ENCODE peak calls at places on chromosomes 3 and 15, in five cellular contexts. One of them, this sample, is unnamed.
A peak's percentile ranks its signal among the peaks of the same experiment; 100 is the strongest.

GRCh38 chr3:72152551-72153476 is 367.9 kb upstream of the PROK2 start:
- DNase-seq in H1: no peak
- DNase-seq in HCT116: peak; percentile 21
- DNase-seq in A549: peak; percentile 17
- DNase-seq in spleen: no peak
- DNase-seq in this sample: peak; percentile 89

GRCh38 chr3:169118666-169119370 is 544.7 kb downstream of the MECOM start:
- DNase-seq in A549: no peak
- DNase-seq in H1: no peak
- DNase-seq in HCT116: no peak
- DNase-seq in spleen: no peak
- DNase-seq in this sample: no peak

GRCh38 chr3:134803051-134803505 is 8.0 kb downstream of the EPHB1 start:
- DNase-seq in H1: no peak
- DNase-seq in A549: no peak
- DNase-seq in spleen: no peak
- DNase-seq in HCT116: no peak
- DNase-seq in this sample: no peak

GRCh38 chr3:138034918-138035317 is 25.0 kb downstream of the CLDN18 start:
- DNase-seq in HCT116: no peak
- DNase-seq in spleen: no peak
- DNase-seq in A549: no peak
- DNase-seq in H1: no peak
- DNase-seq in this sample: no peak

GRCh38 chr15:69573815-69574472 is 121.3 kb downstream of the RPLP1 start:
- DNase-seq in H1: no peak
- DNase-seq in spleen: no peak
- DNase-seq in A549: no peak
- DNase-seq in HCT116: no peak
- DNase-seq in this sample: no peak

GRCh38 chr3:194084284-194084683 is 51.7 kb upstream of the HES1 start:
- DNase-seq in H1: no peak
- DNase-seq in A549: no peak
- DNase-seq in spleen: no peak
- DNase-seq in HCT116: no peak
- DNase-seq in this sample: no peak

GRCh38 chr15:28098766-28099554 is at the start of gene OCA2:
- DNase-seq in HCT116: no peak
- DNase-seq in A549: peak; percentile 40
- DNase-seq in spleen: peak; percentile 81
- DNase-seq in H1: no peak
- DNase-seq in this sample: peak; percentile 90

GRCh38 chr3:129597087-129597791 is 9.2 kb downstream of the PLXND1 start:
- DNase-seq in spleen: no peak
- DNase-seq in H1: no peak
- DNase-seq in HCT116: no peak
- DNase-seq in A549: no peak
- DNase-seq in this sample: peak; percentile 54

GRCh38 chr15:40937762-40938529 is 8.8 kb downstream of the DLL4 start:
- DNase-seq in spleen: no peak
- DNase-seq in H1: no peak
- DNase-seq in HCT116: peak; percentile 64
- DNase-seq in A549: peak; percentile 92
- DNase-seq in this sample: peak; percentile 70

GRCh38 chr3:167862104-167862785 is 126.7 kb downstream of the SERPINI1 start:
- DNase-seq in HCT116: no peak
- DNase-seq in spleen: no peak
- DNase-seq in A549: no peak
- DNase-seq in H1: no peak
- DNase-seq in this sample: no peak

GRCh38 chr3:114442251-114442650 is 148.4 kb downstream of the TIGIT start:
- DNase-seq in spleen: no peak
- DNase-seq in H1: no peak
- DNase-seq in A549: no peak
- DNase-seq in HCT116: no peak
- DNase-seq in this sample: no peak

GRCh38 chr3:75136100-75136897 is 521.8 kb upstream of the CNTN3 start:
- DNase-seq in HCT116: no peak
- DNase-seq in H1: no peak
- DNase-seq in spleen: no peak
- DNase-seq in A549: no peak
- DNase-seq in this sample: no peak

GRCh38 chr3:47722859-47723258 is 58.8 kb downstream of the SMARCC1 start:
- DNase-seq in H1: no peak
- DNase-seq in A549: no peak
- DNase-seq in HCT116: no peak
- DNase-seq in spleen: no peak
- DNase-seq in this sample: no peak

GRCh38 chr3:22608721-22609120 is 594.4 kb upstream of the UBE2E2 start:
- DNase-seq in A549: no peak
- DNase-seq in H1: no peak
- DNase-seq in HCT116: no peak
- DNase-seq in spleen: no peak
- DNase-seq in this sample: no peak

GRCh38 chr3:177523072-177523675 is 325.9 kb upstream of the TBL1XR1 start:
- DNase-seq in H1: no peak
- DNase-seq in spleen: no peak
- DNase-seq in A549: no peak
- DNase-seq in HCT116: no peak
- DNase-seq in this sample: no peak

GRCh38 chr3:64484289-64484992 is 203.4 kb downstream of the ADAMTS9 start:
- DNase-seq in A549: peak; percentile 51
- DNase-seq in HCT116: peak; percentile 54
- DNase-seq in spleen: peak; percentile 83
- DNase-seq in H1: peak; percentile 73
- DNase-seq in this sample: peak; percentile 87

GRCh38 chr3:52055537-52056351 is 627 bp downstream of the DUSP7 start:
- DNase-seq in H1: no peak
- DNase-seq in spleen: peak; percentile 93
- DNase-seq in A549: peak; percentile 23
- DNase-seq in HCT116: no peak
- DNase-seq in this sample: no peak

GRCh38 chr15:31262901-31263671 is 63.5 kb upstream of the KLF13 start:
- DNase-seq in spleen: peak; percentile 89
- DNase-seq in HCT116: no peak
- DNase-seq in A549: no peak
- DNase-seq in H1: no peak
- DNase-seq in this sample: peak; percentile 21

GRCh38 chr3:104437131-104437750 is 929.5 kb upstream of the ALCAM start:
- DNase-seq in spleen: no peak
- DNase-seq in HCT116: peak; percentile 38
- DNase-seq in A549: peak; percentile 1
- DNase-seq in H1: no peak
- DNase-seq in this sample: no peak

GRCh38 chr3:164940737-164941136 is 137.6 kb downstream of the SI start:
- DNase-seq in H1: no peak
- DNase-seq in A549: no peak
- DNase-seq in HCT116: no peak
- DNase-seq in spleen: no peak
- DNase-seq in this sample: no peak

GRCh38 chr3:152574461-152575079 is 260.4 kb upstream of the P2RY1 start:
- DNase-seq in HCT116: peak; percentile 38
- DNase-seq in H1: no peak
- DNase-seq in A549: peak; percentile 36
- DNase-seq in spleen: no peak
- DNase-seq in this sample: peak; percentile 76

GRCh38 chr15:74322558-74323180 is 44.8 kb downstream of the CYP11A1 start:
- DNase-seq in HCT116: peak; percentile 29
- DNase-seq in H1: no peak
- DNase-seq in spleen: peak; percentile 89
- DNase-seq in A549: peak; percentile 65
- DNase-seq in this sample: peak; percentile 84

GRCh38 chr15:81229596-81229995 is 32.9 kb downstream of the IL16 start:
- DNase-seq in HCT116: no peak
- DNase-seq in spleen: no peak
- DNase-seq in H1: no peak
- DNase-seq in A549: no peak
- DNase-seq in this sample: no peak
- H3K27ac ChIP-seq in HCT116: no peak overlapping the region
- H3K27ac ChIP-seq in spleen: no peak overlapping the region
- H3K27ac ChIP-seq in H1: no peak overlapping the region
- H3K27ac ChIP-seq in A549: no peak overlapping the region
- H3K27ac ChIP-seq in this sample: no peak overlapping the region

DNA sequence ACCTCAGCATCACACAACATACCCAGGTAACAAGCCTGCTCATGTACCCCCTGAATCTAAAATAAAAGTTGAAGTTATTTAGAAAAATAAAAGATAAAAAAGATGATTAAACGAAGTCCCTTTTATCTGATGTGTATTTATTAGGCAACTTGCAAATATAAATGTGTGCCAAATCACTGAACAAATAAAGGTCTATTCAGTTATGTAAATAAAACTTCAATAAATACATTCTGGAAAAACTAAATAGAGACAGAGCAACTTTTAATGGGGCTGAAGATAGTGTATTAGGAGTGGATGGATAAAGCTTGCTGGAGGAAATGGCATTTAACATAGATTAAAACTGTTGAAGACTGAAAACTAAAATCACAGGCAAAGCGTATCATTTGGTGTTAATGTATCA is 678.0 kb upstream of the GRM7 start:
- DNase-seq in spleen: no peak
- DNase-seq in HCT116: no peak
- DNase-seq in H1: no peak
- DNase-seq in A549: no peak
- DNase-seq in this sample: no peak
- TF ChIP-seq POLR2A in spleen: no peak
- TF ChIP-seq POLR2A in HCT116: no peak
- TF ChIP-seq POLR2A in H1: no peak
- TF ChIP-seq POLR2A in A549: no peak
- TF ChIP-seq POLR2A in this sample: no peak

GRCh38 chr15:25235391-25235790 is 203.4 kb downstream of the UBE3A start:
- DNase-seq in HCT116: no peak
- DNase-seq in H1: no peak
- DNase-seq in spleen: peak; percentile 66
- DNase-seq in A549: no peak
- DNase-seq in this sample: no peak
- H3K9me3 ChIP-seq in HCT116: peaks cover 39% of the 10 kb centered on the region
- H3K9me3 ChIP-seq in H1: peaks cover 100% of the 10 kb centered on the region
- H3K9me3 ChIP-seq in spleen: no peaks in the 10 kb centered on the region
- H3K9me3 ChIP-seq in A549: no peaks in the 10 kb centered on the region
- H3K9me3 ChIP-seq in this sample: no peaks in the 10 kb centered on the region

DNA sequence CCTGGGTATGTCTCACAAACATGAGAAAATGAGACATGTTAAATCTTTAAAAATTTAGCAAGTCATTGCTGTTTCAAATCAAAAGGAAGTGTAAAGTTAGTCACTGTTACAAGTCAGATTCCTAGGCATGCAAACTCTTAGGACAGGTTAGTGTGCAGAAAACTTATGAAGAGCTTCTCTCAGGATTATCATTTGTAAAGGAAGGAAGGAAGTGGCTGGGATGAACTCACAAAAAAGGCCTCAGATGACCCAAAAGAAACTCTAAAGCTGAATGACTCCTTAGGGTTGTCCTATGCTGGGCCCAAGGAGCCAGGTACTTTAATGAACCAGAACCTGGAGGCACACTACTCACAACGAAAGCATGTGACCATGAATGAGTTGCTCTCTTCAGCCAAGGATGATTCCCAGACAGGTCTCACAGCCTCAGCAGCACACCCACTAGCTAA is 25.0 kb downstream of the MSL2 start:
- DNase-seq in spleen: no peak
- DNase-seq in H1: no peak
- DNase-seq in A549: no peak
- DNase-seq in HCT116: no peak
- DNase-seq in this sample: no peak
- H3K27ac ChIP-seq in spleen: no peak overlapping the region
- H3K27ac ChIP-seq in H1: no peak overlapping the region
- H3K27ac ChIP-seq in A549: peak overlapping the region; percentile 64
- H3K27ac ChIP-seq in HCT116: no peak overlapping the region
- H3K27ac ChIP-seq in this sample: no peak overlapping the region

GRCh38 chr15:75578206-75578947 is 738 bp downstream of the PTPN9 start:
- DNase-seq in spleen: peak; percentile 89
- DNase-seq in H1: no peak
- DNase-seq in HCT116: no peak
- DNase-seq in A549: no peak
- DNase-seq in this sample: peak; percentile 24
- TF ChIP-seq POLR2A in spleen: no peak
- TF ChIP-seq POLR2A in H1: peak; percentile 28
- TF ChIP-seq POLR2A in HCT116: no peak
- TF ChIP-seq POLR2A in A549: peak; percentile 28
- TF ChIP-seq POLR2A in this sample: no peak

DNA sequence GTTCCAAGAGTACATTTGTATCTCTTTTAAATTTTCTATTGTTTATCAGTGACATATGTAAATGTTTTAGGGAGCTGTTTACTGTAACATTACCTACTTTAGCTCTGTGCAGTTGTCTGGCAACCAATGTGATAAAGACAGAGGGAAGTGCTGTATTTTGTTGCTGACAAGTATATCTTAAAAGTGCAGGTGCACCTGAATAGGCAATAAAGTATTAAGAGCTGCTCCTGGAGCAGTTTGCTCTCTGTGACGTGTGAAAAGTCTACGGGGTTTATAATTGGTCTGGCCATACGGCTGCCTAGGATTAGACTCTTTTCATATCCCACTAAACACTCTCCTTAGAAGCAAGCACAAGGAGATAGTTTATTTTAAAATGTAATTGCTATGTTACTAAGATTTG is 178.3 kb downstream of the IGF1R start:
- DNase-seq in spleen: no peak
- DNase-seq in A549: no peak
- DNase-seq in HCT116: no peak
- DNase-seq in H1: no peak
- DNase-seq in this sample: no peak
- H3K9me3 ChIP-seq in spleen: peaks cover 29% of the 10 kb centered on the region
- H3K9me3 ChIP-seq in A549: peaks cover 70% of the 10 kb centered on the region
- H3K9me3 ChIP-seq in HCT116: no peaks in the 10 kb centered on the region
- H3K9me3 ChIP-seq in H1: peaks cover 20% of the 10 kb centered on the region
- H3K9me3 ChIP-seq in this sample: no peaks in the 10 kb centered on the region

GRCh38 chr3:123314409-123315270 is 112.9 kb downstream of the SEC22A start:
- DNase-seq in spleen: peak; percentile 64
- DNase-seq in HCT116: no peak
- DNase-seq in H1: peak; percentile 93
- DNase-seq in A549: no peak
- DNase-seq in this sample: no peak
- H3K27ac ChIP-seq in spleen: no peak overlapping the region
- H3K27ac ChIP-seq in HCT116: no peak overlapping the region
- H3K27ac ChIP-seq in H1: peak overlapping the region; percentile 78
- H3K27ac ChIP-seq in A549: no peak overlapping the region
- H3K27ac ChIP-seq in this sample: no peak overlapping the region

GRCh38 chr15:62844564-62845235 is 197.8 kb upstream of the TPM1 start:
- DNase-seq in H1: no peak
- DNase-seq in A549: no peak
- DNase-seq in HCT116: no peak
- DNase-seq in spleen: no peak
- DNase-seq in this sample: no peak
- TF ChIP-seq POLR2A in H1: no peak
- TF ChIP-seq POLR2A in A549: no peak
- TF ChIP-seq POLR2A in HCT116: no peak
- TF ChIP-seq POLR2A in spleen: no peak
- TF ChIP-seq POLR2A in this sample: no peak